ENCODE peak calls at places on chromosomes 11 and 22, in seven cellular contexts. V is left lobe of liver; A is kidney glomerular epithelial cell; T is left kidney; J is GM04503; F is stimulated activated CD8-positive, alpha-beta memory T cell treated with anti-CD3 and anti-CD28 coated beads, Interleukin-4, amount 100 ng/mL, for 1 hour; O is AG04450. B is an unnamed sample.

GRCh38 chr11:131495417-131495816 is 125.0 kb downstream of the NTM start:
- DNase-seq in O (no peak), F (no peak), V (no peak), J (no peak), T (no peak), A (no peak), B (no peak)

GRCh38 chr11:58658553-58659080 is 36.2 kb downstream of the CNTF start:
- DNase-seq in J (no peak), V (no peak), A (no peak), T (no peak), O (no peak), F (no peak), B (no peak)

GRCh38 chr11:61115498-61116224 is 13.4 kb downstream of the CD5 start:
- DNase-seq in T (no peak), V (no peak), J (no peak), F (no peak), O (no peak), A (no peak), B (no peak)

GRCh38 chr11:55719608-55720160 is 53.6 kb upstream of the OR5D13 start:
- DNase-seq in T (no peak), A (no peak), V (no peak), J (no peak), O (no peak), F (no peak), B (no peak)

GRCh38 chr11:47437746-47438418 is 11.1 kb downstream of the RAPSN start:
- DNase-seq in F (no peak), J (no peak), A (no peak), O (no peak), V (peak; percentile 94), T (peak; percentile 55), B (no peak)

GRCh38 chr11:75328426-75329277 is 22.8 kb downstream of the ARRB1 start:
- DNase-seq in V (peak; percentile 71), J (no peak), T (peak; percentile 91), O (no peak), F (no peak), A (peak; percentile 66), B (no peak)

GRCh38 chr11:96000064-96000463 is 76.2 kb upstream of the MTMR2 start:
- DNase-seq in O (no peak), F (no peak), A (no peak), V (no peak), T (no peak), J (no peak), B (no peak)

GRCh38 chr22:31334329-31334728 is 11.8 kb downstream of the PATZ1 start:
- DNase-seq in F (no peak), A (no peak), V (peak; percentile 62), T (no peak), J (no peak), O (no peak), B (no peak)

GRCh38 chr22:38956551-38956950 is 858 bp upstream of the APOBEC3A start:
- DNase-seq in F (no peak), O (no peak), T (no peak), V (no peak), A (no peak), J (no peak), B (no peak)

GRCh38 chr11:126061707-126062678 is 673 bp downstream of the CDON start:
- DNase-seq in J (no peak), V (peak; percentile 58), F (peak; percentile 10), T (peak; percentile 87), O (no peak), A (peak; percentile 46), B (no peak)

GRCh38 chr22:19060356-19061009 is 61.7 kb downstream of the DGCR2 start:
- DNase-seq in T (no peak), V (no peak), A (no peak), J (no peak), O (peak; percentile 20), F (no peak), B (no peak)

GRCh38 chr11:105609832-105610781 is at the start of gene GRIA4:
- DNase-seq in V (no peak), O (peak; percentile 16), A (peak; percentile 20), J (no peak), F (no peak), T (peak; percentile 82), B (no peak)

GRCh38 chr11:29328961-29329441 is 687.8 kb downstream of the KCNA4 start:
- DNase-seq in A (peak; percentile 86), O (peak; percentile 70), T (peak; percentile 76), F (no peak), V (no peak), J (no peak), B (no peak)

GRCh38 chr11:83725161-83725560 is 439.0 kb upstream of the CCDC90B start:
- DNase-seq in T (no peak), V (no peak), J (no peak), F (no peak), O (no peak), A (no peak), B (no peak)

GRCh38 chr11:64804346-64805210 is 1.6 kb upstream of the MAP4K2 start:
- DNase-seq in V (no peak), A (no peak), J (no peak), T (no peak), O (no peak), F (no peak), B (no peak)

GRCh38 chr11:39668640-39669039 is 1790.8 kb downstream of the LRRC4C start:
- DNase-seq in J (no peak), F (no peak), O (peak; percentile 1), V (no peak), T (no peak), A (no peak), B (no peak)

GRCh38 chr11:66365166-66365565 is 6.4 kb downstream of the SLC29A2 start:
- DNase-seq in O (no peak), F (no peak), A (no peak), V (no peak), J (no peak), T (no peak), B (no peak)

GRCh38 chr11:19995131-19995530 is 165.1 kb downstream of the DBX1 start:
- DNase-seq in J (peak; percentile 69), O (peak; percentile 67), F (no peak), A (peak; percentile 19), V (no peak), T (peak; percentile 60), B (no peak)

GRCh38 chr11:56910046-56910753 is 78.5 kb upstream of the OR5AK2 start:
- DNase-seq in J (no peak), O (no peak), T (no peak), A (peak; percentile 19), F (no peak), V (no peak), B (no peak)

GRCh38 chr22:40491990-40492631 is 121.7 kb downstream of the SGSM3 start:
- DNase-seq in A (no peak), T (peak; percentile 33), V (no peak), O (no peak), J (peak; percentile 60), F (no peak), B (no peak)

B was measured in esophagus squamous epithelium.